ENCODE peak calls at places on chromosome 20, in seven cellular contexts. U is HCT116, X is GM12878, Q is HepG2, J is H1, Z is K562, K is SK-N-SH. G is an unnamed sample.

GRCh38 chr20:6828794-6829423 is 61.4 kb downstream of the BMP2 start:
- DNase-seq in U (peak), K (peak), Z (peak), Q (peak), X (peak), J (no peak), G (peak)

GRCh38 chr20:47360207-47360488 is 3.6 kb upstream of the ZMYND8 start:
- DNase-seq in K (no peak), Z (no peak), X (no peak), Q (peak), U (no peak), J (no peak), G (peak)

GRCh38 chr20:32021091-32021490 is 10.9 kb downstream of the CCM2L start:
- DNase-seq in U (no peak), Z (no peak), K (no peak), Q (no peak), X (no peak), J (no peak), G (no peak)

GRCh38 chr20:22908437-22908836 is 126.7 kb upstream of the SSTR4 start:
- DNase-seq in K (no peak), X (no peak), U (no peak), Z (no peak), Q (no peak), J (no peak), G (no peak)

GRCh38 chr20:48556956-48557355 is 270.8 kb downstream of the PREX1 start:
- DNase-seq in X (no peak), Z (no peak), Q (no peak), U (no peak), J (no peak), K (peak), G (no peak)

GRCh38 chr20:44810391-44811149 is at the start of gene RIMS4:
- DNase-seq in X (no peak), Z (no peak), U (no peak), Q (no peak), J (no peak), K (peak), G (peak)

GRCh38 chr20:45892049-45892816 is 1.1 kb downstream of the CTSA start:
- DNase-seq in J (no peak), Q (peak), Z (peak), X (no peak), K (peak), U (no peak), G (peak)

GRCh38 chr20:19026901-19027644 is 185.4 kb upstream of the SLC24A3 start:
- DNase-seq in Q (peak), U (no peak), K (no peak), Z (no peak), J (no peak), X (no peak), G (no peak)

GRCh38 chr20:13336308-13337089 is 115.4 kb downstream of the ISM1 start:
- DNase-seq in Z (no peak), K (no peak), U (no peak), X (no peak), J (no peak), Q (peak), G (no peak)

GRCh38 chr20:48671141-48671540 is 156.7 kb downstream of the PREX1 start:
- DNase-seq in J (no peak), Q (no peak), K (no peak), U (no peak), Z (no peak), X (no peak), G (no peak)

GRCh38 chr20:14234666-14235295 is 102.6 kb downstream of the FLRT3 start:
- DNase-seq in X (no peak), Q (no peak), Z (no peak), U (no peak), J (no peak), K (no peak), G (no peak)

GRCh38 chr20:48286571-48287551 is 501.6 kb upstream of the SULF2 start:
- DNase-seq in K (peak), U (no peak), Z (no peak), J (no peak), Q (peak), X (no peak), G (no peak)

GRCh38 chr20:46811328-46812084 is 83.1 kb upstream of the EYA2 start:
- DNase-seq in K (peak), Q (no peak), X (no peak), Z (no peak), J (no peak), U (no peak), G (no peak)

GRCh38 chr20:51388756-51389542 is 153.6 kb downstream of the NFATC2 start:
- DNase-seq in Z (no peak), K (no peak), X (no peak), Q (no peak), U (no peak), J (no peak), G (peak)

GRCh38 chr20:7106910-7107309 is 339.4 kb downstream of the BMP2 start:
- DNase-seq in Q (no peak), X (no peak), U (no peak), Z (no peak), J (no peak), K (no peak), G (no peak)

GRCh38 chr20:57788936-57789613 is 79.3 kb upstream of the PMEPA1 start:
- DNase-seq in U (no peak), Z (no peak), J (no peak), K (no peak), X (no peak), Q (no peak), G (no peak)

GRCh38 chr20:19628570-19629134 is 129.4 kb upstream of the RIN2 start:
- DNase-seq in U (peak), J (peak), K (peak), Q (peak), Z (peak), X (peak), G (peak)

GRCh38 chr20:44193801-44194200 is 6.8 kb upstream of the JPH2 start:
- DNase-seq in X (no peak), J (no peak), U (no peak), K (no peak), Q (no peak), Z (no peak), G (no peak)

GRCh38 chr20:13028001-13028400 is 19.2 kb downstream of the SPTLC3 start:
- DNase-seq in K (no peak), J (no peak), U (no peak), X (no peak), Z (no peak), Q (no peak), G (no peak)

GRCh38 chr20:32490942-32491763 is 94.0 kb downstream of the NOL4L start:
- DNase-seq in Z (no peak), J (no peak), Q (no peak), X (no peak), U (no peak), K (no peak), G (no peak)

GRCh38 chr20:8073024-8073832 is 53.7 kb upstream of the TMX4 start:
- DNase-seq in Z (no peak), K (no peak), U (no peak), X (no peak), Q (peak), J (peak), G (no peak)

GRCh38 chr20:57326667-57327455 is 2.7 kb upstream of the SPO11 start:
- DNase-seq in U (peak), J (no peak), K (no peak), X (no peak), Q (no peak), Z (no peak), G (peak)

GRCh38 chr20:32898721-32899120 is 40.0 kb downstream of the EFCAB8 start:
- DNase-seq in X (no peak), Q (no peak), Z (no peak), J (no peak), U (no peak), K (no peak), G (no peak)

GRCh38 chr20:17938889-17939619 is 29.5 kb downstream of the SNX5 start:
- DNase-seq in X (no peak), Q (peak), U (peak), J (peak), K (peak), Z (peak), G (peak)

GRCh38 chr20:46999821-47000465 is 105.3 kb downstream of the EYA2 start:
- DNase-seq in U (no peak), X (no peak), K (no peak), J (no peak), Q (no peak), Z (no peak), G (no peak)

GRCh38 chr20:9397928-9398327 is 116.5 kb upstream of the LAMP5 start:
- DNase-seq in Q (no peak), J (no peak), X (no peak), K (no peak), U (no peak), Z (no peak), G (no peak)

GRCh38 chr20:9400371-9401025 is 113.9 kb upstream of the LAMP5 start:
- DNase-seq in X (no peak), Z (no peak), Q (no peak), J (no peak), U (no peak), K (no peak), G (no peak)

GRCh38 chr20:9403481-9403880 is 110.9 kb upstream of the LAMP5 start:
- DNase-seq in J (no peak), Q (no peak), U (no peak), Z (no peak), X (no peak), K (no peak), G (no peak)

GRCh38 chr20:9401381-9401780 is 113.0 kb upstream of the LAMP5 start:
- DNase-seq in U (no peak), Q (no peak), X (no peak), Z (no peak), K (no peak), J (no peak), G (no peak)
- TF ChIP-seq JUND in U (no peak), Q (no peak), X (no peak), Z (no peak), K (no peak), J (no peak), G (no peak)

GRCh38 chr20:61551401-61551800 is 299.3 kb downstream of the CDH4 start:
- DNase-seq in Q (no peak), K (no peak), U (no peak), X (no peak), Z (no peak), J (no peak), G (no peak)
- TF ChIP-seq JUND in Q (no peak), K (no peak), U (no peak), X (no peak), Z (no peak), J (no peak), G (no peak)

GRCh38 chr20:63441136-63441776 is 31.2 kb downstream of the KCNQ2 start:
- DNase-seq in K (no peak), Q (no peak), X (peak), J (no peak), Z (no peak), U (no peak), G (no peak)
- TF ChIP-seq JUND in K (no peak), Q (no peak), X (no peak), J (no peak), Z (no peak), U (no peak), G (no peak)

DNA sequence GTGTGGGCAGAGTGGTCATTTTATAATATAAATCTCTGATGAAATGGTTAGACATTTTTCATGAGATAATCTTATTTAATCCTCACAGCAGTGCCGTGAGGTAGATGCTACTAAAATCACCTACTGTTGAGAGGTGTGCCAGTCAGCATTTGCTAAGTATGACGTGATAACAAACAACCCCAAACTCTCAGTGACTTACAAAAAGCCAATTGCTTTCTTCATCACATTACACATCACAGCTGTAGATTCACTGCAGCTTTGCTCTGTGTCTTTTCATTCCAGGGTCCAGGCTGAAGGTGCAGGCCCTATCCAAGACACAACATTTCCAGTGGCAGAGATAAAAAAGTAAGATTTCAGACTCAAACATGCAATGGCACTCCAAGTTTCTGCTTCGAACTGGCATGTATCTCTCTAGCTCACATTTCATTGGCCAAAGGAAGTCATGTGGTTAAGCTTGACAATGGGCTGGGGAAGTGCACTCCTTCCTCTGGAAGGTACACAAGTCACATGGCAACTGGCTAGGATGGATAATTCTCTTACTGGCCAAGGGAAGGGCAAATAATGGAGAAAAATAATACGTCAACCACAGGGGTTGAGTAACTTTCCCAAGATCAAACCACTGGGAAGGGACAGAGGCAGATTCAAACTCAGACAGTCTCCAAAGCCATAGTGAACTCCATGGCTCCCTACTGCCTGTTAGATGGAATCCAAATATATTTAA is 69.5 kb upstream of the EPB41L1 start:
- DNase-seq in U (no peak), K (no peak), Q (peak), X (no peak), J (no peak), Z (peak), G (peak)
- TF ChIP-seq JUND in U (no peak), K (no peak), Q (no peak), X (no peak), J (no peak), Z (no peak), G (no peak)

DNA sequence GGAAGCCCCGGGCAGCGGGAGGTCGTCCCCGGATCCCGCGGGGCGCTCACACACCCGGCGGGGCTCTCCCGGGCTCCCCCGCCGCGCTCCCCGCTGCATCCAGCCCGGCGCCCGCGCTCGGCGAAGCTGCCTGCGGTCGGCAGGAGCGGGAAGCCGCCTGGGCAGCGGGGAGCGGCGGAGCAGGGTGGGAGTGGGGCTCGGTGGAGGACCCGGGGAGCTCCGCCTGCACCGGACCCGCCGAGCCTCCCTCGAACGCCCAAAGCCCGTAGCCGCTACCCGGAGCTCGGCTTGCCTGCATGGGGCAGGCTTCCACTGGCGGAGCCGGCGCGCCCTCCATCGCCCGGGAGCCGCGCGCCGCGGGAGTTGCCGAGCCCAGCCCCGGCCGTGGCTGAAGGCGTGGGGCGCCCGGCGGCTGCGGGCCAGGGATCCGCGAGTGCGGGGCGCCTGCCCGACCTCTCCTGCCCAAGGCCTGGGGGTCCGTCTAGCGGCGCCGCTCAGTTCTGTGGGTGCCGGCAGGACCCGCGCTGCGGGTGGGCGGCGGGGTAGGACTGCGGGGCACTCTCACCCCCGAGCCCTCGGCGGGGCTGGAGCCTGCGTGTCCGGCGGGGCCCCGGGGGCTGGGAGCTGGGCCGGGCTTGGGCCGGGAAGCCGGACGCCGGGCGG is 671 bp downstream of the CDH4 start:
- DNase-seq in Q (no peak), X (no peak), K (peak), U (no peak), J (no peak), Z (no peak), G (no peak)
- TF ChIP-seq JUND in Q (no peak), X (no peak), K (no peak), U (no peak), J (no peak), Z (no peak), G (no peak)

GRCh38 chr20:59939052-59939878 is 840 bp downstream of the PPP1R3D start:
- DNase-seq in J (no peak), Q (no peak), X (no peak), K (no peak), Z (no peak), U (no peak), G (no peak)

GRCh38 chr20:59938221-59938620 is 1.9 kb downstream of the PPP1R3D start:
- DNase-seq in U (no peak), X (no peak), Z (no peak), J (no peak), K (no peak), Q (no peak), G (no peak)

GRCh38 chr20:59939879-59940128 is 301 bp downstream of the PPP1R3D start:
- DNase-seq in U (no peak), K (peak), J (no peak), Z (peak), X (no peak), Q (no peak), G (no peak)

GRCh38 chr20:59937150-59937549 is 3.0 kb downstream of the PPP1R3D start:
- DNase-seq in J (no peak), Z (no peak), X (no peak), Q (no peak), U (no peak), K (no peak), G (no peak)

GRCh38 chr20:59938696-59939051 is 1.4 kb downstream of the PPP1R3D start:
- DNase-seq in U (no peak), X (no peak), J (no peak), K (no peak), Q (no peak), Z (no peak), G (no peak)
- TF ChIP-seq JUND in U (no peak), X (no peak), J (no peak), K (no peak), Q (no peak), Z (no peak), G (no peak)

DNA sequence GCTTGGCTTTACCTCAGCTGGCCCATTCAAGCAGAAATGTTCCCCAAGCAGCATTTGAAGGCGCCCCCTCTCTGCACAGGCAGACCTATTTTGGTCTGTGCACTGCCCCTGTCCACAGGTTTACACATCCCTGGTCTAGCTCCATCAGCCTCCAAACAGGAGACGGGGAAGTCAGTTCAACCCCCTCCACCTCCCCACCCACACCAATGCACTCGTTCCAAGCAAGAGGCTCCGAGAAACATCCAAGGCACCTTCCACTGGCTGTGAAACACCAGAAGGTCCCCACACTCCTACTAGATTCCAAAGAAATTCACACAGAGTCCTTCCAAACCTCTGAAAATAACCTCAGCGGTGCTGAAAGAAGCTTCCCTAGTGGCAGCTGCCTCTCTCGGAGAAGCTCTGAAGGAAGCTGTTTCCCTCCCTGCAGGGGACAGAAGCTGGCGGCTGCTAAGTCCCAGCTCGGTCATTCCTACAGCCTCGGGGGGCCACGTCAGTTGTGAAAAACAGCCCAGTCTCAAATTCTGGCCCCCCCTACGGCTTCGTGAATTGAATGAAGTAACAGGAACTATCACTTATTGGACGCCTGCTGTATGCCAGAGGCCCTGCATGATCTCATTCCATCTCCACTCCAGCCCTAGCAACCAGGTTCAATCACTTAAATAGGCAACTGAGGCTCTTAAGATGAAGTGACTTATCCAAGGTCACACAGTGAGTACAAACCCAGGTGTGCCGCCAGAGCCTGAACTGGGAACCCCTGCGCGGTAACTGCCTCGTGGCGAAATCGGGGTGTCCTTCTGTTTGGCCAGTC is 815 bp downstream of the SPATA2 start:
- DNase-seq in X (no peak), K (no peak), Z (no peak), J (no peak), Q (no peak), U (no peak), G (no peak)
- TF ChIP-seq JUND in X (no peak), K (no peak), Z (no peak), J (no peak), Q (no peak), U (no peak), G (no peak)

GRCh38 chr20:38870733-38871559 is 55.3 kb upstream of the FAM83D start:
- DNase-seq in J (no peak), X (no peak), K (no peak), Z (no peak), U (peak), Q (no peak), G (peak)
- TF ChIP-seq JUND in J (no peak), X (no peak), K (no peak), Z (no peak), U (peak), Q (no peak), G (no peak)